ENCODE peak calls at places on chromosome X, in six cellular contexts. Q, X, R, L, G and N are unnamed samples.

GRCh38 chrX:5388087-5388486 is 840.6 kb downstream of the NLGN4X start:
- DNase-seq in Q (no peak), X (no peak), R (no peak), L (no peak), G (no peak), N (no peak)

GRCh38 chrX:82658492-82658891 is 849.6 kb upstream of the POU3F4 start:
- DNase-seq in Q (no peak), X (no peak), R (no peak), L (no peak), G (no peak), N (no peak)

GRCh38 chrX:18032486-18033221 is 171.6 kb upstream of the RAI2 start:
- DNase-seq in Q (no peak), X (no peak), R (no peak), L (no peak), G (no peak), N (no peak)

GRCh38 chrX:30865020-30865419 is 24.0 kb downstream of the TAB3 start:
- DNase-seq in Q (peak; percentile 72), X (peak; percentile 56), R (no peak), L (no peak), G (no peak), N (no peak)

GRCh38 chrX:44872319-44872816 is 620 bp upstream of the KDM6A start:
- DNase-seq in Q (peak; percentile 41), X (no peak), R (no peak), L (peak; percentile 65), G (no peak), N (no peak)

GRCh38 chrX:46179748-46180147 is 365.5 kb downstream of the ZNF674 start:
- DNase-seq in Q (no peak), X (no peak), R (no peak), L (no peak), G (no peak), N (no peak)

GRCh38 chrX:111170017-111170416 is 74.0 kb downstream of the PAK3 start:
- DNase-seq in Q (no peak), X (no peak), R (no peak), L (no peak), G (no peak), N (no peak)

GRCh38 chrX:85024044-85024443 is 20.4 kb downstream of the APOOL start:
- DNase-seq in Q (no peak), X (no peak), R (no peak), L (no peak), G (no peak), N (no peak)

GRCh38 chrX:150569155-150569477 is 695 bp downstream of the MTM1 start:
- DNase-seq in Q (no peak), X (no peak), R (no peak), L (peak; percentile 47), G (peak; percentile 27), N (no peak)

GRCh38 chrX:55582447-55582846 is 40.8 kb upstream of the FOXR2 start:
- DNase-seq in Q (no peak), X (no peak), R (no peak), L (no peak), G (no peak), N (no peak)

GRCh38 chrX:154002215-154002719 is 17.4 kb downstream of the IRAK1 start:
- DNase-seq in Q (peak; percentile 30), X (no peak), R (no peak), L (peak; percentile 54), G (peak; percentile 27), N (no peak)

GRCh38 chrX:1463581-1464281 is 11.0 kb upstream of the ASMTL start:
- DNase-seq in Q (no peak), X (no peak), R (no peak), L (no peak), G (no peak), N (no peak)

DNA sequence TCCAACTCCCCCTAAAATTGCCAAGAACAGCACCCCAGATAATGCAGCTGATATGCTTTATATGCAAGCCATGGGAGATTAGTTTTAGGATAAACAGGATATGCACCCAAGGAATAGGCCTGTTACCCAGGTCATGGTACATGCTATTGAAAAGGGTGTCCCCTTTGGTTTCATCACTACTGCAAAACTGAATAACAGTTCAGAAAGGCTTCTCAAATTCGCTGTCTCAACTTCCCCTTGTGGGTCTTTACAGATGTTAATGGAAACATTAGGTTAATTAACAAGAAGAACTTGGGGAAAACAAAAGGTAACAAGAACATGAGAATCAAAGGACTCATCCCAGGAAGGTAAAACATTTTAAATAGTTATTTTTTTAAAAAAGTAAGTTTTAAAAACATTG is 318.7 kb downstream of the PRR32 start:
- DNase-seq in Q (peak; percentile 42), X (no peak), R (no peak), L (no peak), G (no peak), N (no peak)
- H3K4me3 ChIP-seq in Q (no peak overlapping the region), X (no peak overlapping the region), R (no peak overlapping the region), L (no peak overlapping the region), G (no peak overlapping the region), N (no peak overlapping the region)

GRCh38 chrX:112941209-112941788 is 100.7 kb upstream of the AMOT start:
- DNase-seq in Q (no peak), X (no peak), R (peak; percentile 32), L (peak; percentile 8), G (no peak), N (no peak)
- H3K27me3 ChIP-seq in Q (no peaks in the 10 kb centered on the region), X (no peaks in the 10 kb centered on the region), R (no peaks in the 10 kb centered on the region), L (no peaks in the 10 kb centered on the region), G (no peaks in the 10 kb centered on the region), N (no peaks in the 10 kb centered on the region)

GRCh38 chrX:24242649-24243556 is 71.0 kb downstream of the SUPT20HL2 start:
- DNase-seq in Q (no peak), X (peak; percentile 56), R (peak; percentile 95), L (peak; percentile 60), G (peak; percentile 42), N (peak; percentile 29)

GRCh38 chrX:24245201-24245600 is 68.7 kb downstream of the SUPT20HL2 start:
- DNase-seq in Q (no peak), X (peak; percentile 59), R (no peak), L (no peak), G (no peak), N (no peak)

GRCh38 chrX:24243692-24244091 is 70.2 kb downstream of the SUPT20HL2 start:
- DNase-seq in Q (no peak), X (no peak), R (no peak), L (no peak), G (no peak), N (no peak)

GRCh38 chrX:24241822-24242648 is 71.8 kb downstream of the SUPT20HL2 start:
- DNase-seq in Q (peak; percentile 47), X (peak; percentile 52), R (no peak), L (no peak), G (no peak), N (no peak)
- TF ChIP-seq CTCF in Q (peak; percentile 40), X (peak; percentile 70), R (peak; percentile 63), L (peak; percentile 13), G (peak; percentile 57), N (peak; percentile 38)

DNA sequence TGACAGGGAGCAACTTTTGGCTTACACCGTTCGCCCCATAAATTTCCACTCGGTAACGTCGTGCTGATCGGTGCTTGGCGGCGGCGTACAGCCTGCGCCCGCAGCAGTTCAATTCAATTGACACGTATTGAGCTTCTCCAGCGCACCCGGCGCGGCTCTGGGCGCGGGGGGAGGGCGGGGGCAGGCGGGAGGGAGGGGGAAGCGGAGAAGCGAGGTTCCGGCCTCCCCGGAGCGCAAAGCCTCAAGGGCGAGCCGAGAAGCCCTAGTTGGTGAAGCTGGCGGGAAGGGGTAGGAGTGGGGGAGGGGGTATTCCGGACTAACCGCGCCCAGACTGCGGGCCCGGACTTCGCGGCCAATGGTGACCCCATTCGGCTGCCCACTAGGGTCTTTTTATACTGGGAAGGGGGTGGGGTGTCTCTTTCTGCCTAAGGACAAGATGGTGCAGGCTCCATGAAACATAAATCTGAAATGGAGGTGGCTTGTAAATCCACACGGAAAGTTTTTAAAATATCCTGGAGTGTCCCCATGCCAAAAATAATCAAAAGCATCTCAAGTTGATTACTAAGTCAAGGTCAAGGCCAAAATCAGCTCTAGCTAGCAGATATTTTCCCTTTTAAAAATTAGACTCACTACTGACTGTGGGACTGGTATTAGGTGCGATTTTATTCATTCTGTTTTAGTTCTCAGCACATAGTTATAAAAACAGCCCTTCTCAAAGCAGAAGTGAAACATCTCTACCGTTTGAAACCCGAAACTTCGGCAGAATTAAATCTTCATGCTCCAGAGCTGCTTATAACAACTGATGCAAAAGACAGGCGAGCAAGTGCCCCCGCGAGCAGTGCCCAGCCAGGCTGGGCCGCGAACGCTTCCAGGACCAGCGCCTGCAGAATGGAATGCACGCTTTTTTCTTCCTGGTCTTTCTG is 1.5 kb upstream of the BCOR start:
- DNase-seq in Q (peak; percentile 71), X (peak; percentile 87), R (peak; percentile 66), L (peak; percentile 66), G (peak; percentile 33), N (no peak)
- H3K4me3 ChIP-seq in Q (peak overlapping the region; percentile 63), X (peak overlapping the region; percentile 76), R (peak overlapping the region; percentile 55), L (peak overlapping the region; percentile 67), G (peak overlapping the region; percentile 86), N (peak overlapping the region; percentile 57)

GRCh38 chrX:118657413-118657812 is 70.0 kb upstream of the IL13RA1 start:
- DNase-seq in Q (no peak), X (no peak), R (no peak), L (no peak), G (no peak), N (no peak)
- H3K27me3 ChIP-seq in Q (no peaks in the 10 kb centered on the region), X (no peaks in the 10 kb centered on the region), R (no peaks in the 10 kb centered on the region), L (no peaks in the 10 kb centered on the region), G (no peaks in the 10 kb centered on the region), N (no peaks in the 10 kb centered on the region)

GRCh38 chrX:51456814-51457213 is 39.6 kb downstream of the NUDT11 start:
- DNase-seq in Q (peak; percentile 47), X (no peak), R (no peak), L (no peak), G (no peak), N (no peak)
- TF ChIP-seq CTCF in Q (peak; percentile 52), X (peak; percentile 68), R (peak; percentile 23), L (no peak), G (no peak), N (no peak)

DNA sequence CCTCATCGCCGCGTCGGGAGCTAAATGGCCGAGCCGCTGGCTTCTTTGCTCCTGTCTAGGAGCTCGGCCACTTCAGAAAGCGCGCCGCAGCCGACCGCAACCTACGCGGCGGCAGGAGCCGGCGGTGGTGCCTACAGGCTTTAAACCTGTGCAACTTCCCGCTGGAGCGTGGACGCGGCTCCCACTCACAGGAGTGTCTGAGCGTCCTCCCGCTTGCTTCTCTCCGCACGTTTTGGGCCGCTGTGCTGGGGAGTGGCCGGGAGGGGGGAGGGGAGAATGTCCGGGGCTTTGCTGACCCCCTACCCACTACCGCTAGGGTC is 1.0 kb downstream of the NHSL2 start:
- DNase-seq in Q (peak; percentile 38), X (no peak), R (no peak), L (peak; percentile 8), G (no peak), N (no peak)
- H3K4me3 ChIP-seq in Q (peak overlapping the region; percentile 70), X (peak overlapping the region; percentile 79), R (no peak overlapping the region), L (peak overlapping the region; percentile 36), G (peak overlapping the region; percentile 63), N (peak overlapping the region; percentile 53)

DNA sequence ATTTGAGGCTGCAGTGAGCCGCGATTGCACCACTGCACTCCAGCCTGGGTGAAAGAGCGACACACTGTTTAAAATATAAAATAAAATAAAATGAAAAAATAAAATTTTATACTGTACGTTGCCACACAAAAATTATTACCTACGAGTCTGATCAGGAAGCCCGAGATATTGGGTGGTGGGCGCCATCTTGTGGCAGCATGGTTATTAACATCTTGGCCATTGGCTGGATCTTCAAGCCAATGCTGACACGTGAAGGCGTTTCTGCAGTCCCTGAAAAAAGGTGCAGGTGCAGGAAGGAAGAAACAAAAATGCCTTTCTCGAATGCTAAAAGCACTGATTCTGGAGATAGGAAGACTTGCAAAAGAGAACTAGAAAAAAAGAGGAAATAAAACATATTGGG is 4.9 kb upstream of the TLR8 start:
- DNase-seq in Q (peak; percentile 41), X (peak; percentile 87), R (no peak), L (peak; percentile 74), G (peak; percentile 31), N (peak; percentile 7)
- H3K27me3 ChIP-seq in Q (no peaks in the 10 kb centered on the region), X (no peaks in the 10 kb centered on the region), R (no peaks in the 10 kb centered on the region), L (no peaks in the 10 kb centered on the region), G (no peaks in the 10 kb centered on the region), N (no peaks in the 10 kb centered on the region)